ENCODE peak calls at places on chromosome 7, in nine cellular contexts. E, Q, D, F, S, C, J, Z and O are unnamed samples.

GRCh38 chr7:114158275-114158674 is 239.5 kb upstream of the PPP1R3A start:
- DNase-seq in E (no peak), Q (no peak), D (no peak), F (no peak), S (no peak), C (no peak), J (no peak), Z (no peak), O (no peak)

GRCh38 chr7:17560516-17560915 is 262.1 kb downstream of the AHR start:
- DNase-seq in E (no peak), Q (no peak), D (no peak), F (no peak), S (no peak), C (no peak), J (no peak), Z (no peak), O (no peak)

GRCh38 chr7:924541-925231 is 29.8 kb downstream of the ADAP1 start:
- DNase-seq in E (no peak), Q (peak; percentile 81), D (peak; percentile 78), F (peak; percentile 43), S (peak; percentile 81), C (peak; percentile 58), J (no peak), Z (peak; percentile 63), O (peak; percentile 79)

GRCh38 chr7:107201795-107202450 is 33.1 kb downstream of the HBP1 start:
- DNase-seq in E (peak; percentile 36), Q (no peak), D (peak; percentile 41), F (peak; percentile 37), S (peak; percentile 39), C (peak; percentile 39), J (no peak), Z (no peak), O (peak; percentile 32)

GRCh38 chr7:66961096-66961495 is 34.3 kb downstream of the SBDS start:
- DNase-seq in E (no peak), Q (peak; percentile 43), D (no peak), F (no peak), S (no peak), C (no peak), J (no peak), Z (no peak), O (no peak)

GRCh38 chr7:155618708-155619633 is 25.5 kb upstream of the RBM33 start:
- DNase-seq in E (no peak), Q (peak; percentile 43), D (peak; percentile 90), F (peak; percentile 20), S (no peak), C (no peak), J (no peak), Z (no peak), O (no peak)

GRCh38 chr7:29285451-29285807 is 90.9 kb downstream of the CHN2 start:
- DNase-seq in E (peak; percentile 89), Q (no peak), D (peak; percentile 74), F (peak; percentile 96), S (peak; percentile 24), C (peak; percentile 34), J (peak; percentile 62), Z (no peak), O (no peak)

GRCh38 chr7:85160223-85160622 is 26.6 kb downstream of the SEMA3D start:
- DNase-seq in E (no peak), Q (no peak), D (no peak), F (peak; percentile 15), S (no peak), C (no peak), J (peak; percentile 49), Z (no peak), O (peak; percentile 5)

GRCh38 chr7:2017914-2018785 is 214.6 kb downstream of the MAD1L1 start:
- DNase-seq in E (no peak), Q (peak; percentile 71), D (no peak), F (no peak), S (no peak), C (no peak), J (no peak), Z (peak; percentile 55), O (no peak)

GRCh38 chr7:27686315-27686714 is 23.6 kb upstream of the HIBADH start:
- DNase-seq in E (peak; percentile 74), Q (no peak), D (no peak), F (peak; percentile 38), S (no peak), C (no peak), J (peak; percentile 31), Z (no peak), O (no peak)

GRCh38 chr7:115676080-115676479 is 354.5 kb downstream of the TFEC start:
- DNase-seq in E (peak; percentile 69), Q (no peak), D (peak; percentile 21), F (peak; percentile 56), S (no peak), C (no peak), J (no peak), Z (no peak), O (no peak)

GRCh38 chr7:141071855-141072547 is 1.9 kb upstream of the TMEM178B start:
- DNase-seq in E (no peak), Q (no peak), D (no peak), F (no peak), S (peak; percentile 12), C (no peak), J (no peak), Z (no peak), O (no peak)

GRCh38 chr7:33932221-33932620 is 26.9 kb downstream of the BMPER start:
- DNase-seq in E (no peak), Q (no peak), D (no peak), F (no peak), S (no peak), C (no peak), J (no peak), Z (no peak), O (no peak)

GRCh38 chr7:159098424-159098786 is 46.3 kb downstream of the VIPR2 start:
- DNase-seq in E (no peak), Q (peak; percentile 54), D (no peak), F (no peak), S (no peak), C (no peak), J (no peak), Z (peak; percentile 58), O (no peak)

GRCh38 chr7:158751743-158752142 is 47.1 kb upstream of the NCAPG2 start:
- DNase-seq in E (no peak), Q (no peak), D (no peak), F (no peak), S (no peak), C (no peak), J (no peak), Z (no peak), O (no peak)

GRCh38 chr7:2116086-2116810 is 116.5 kb downstream of the MAD1L1 start:
- DNase-seq in E (peak; percentile 50), Q (no peak), D (no peak), F (peak; percentile 37), S (no peak), C (no peak), J (no peak), Z (no peak), O (no peak)

GRCh38 chr7:16695621-16696237 is 49.7 kb downstream of the BZW2 start:
- DNase-seq in E (peak; percentile 89), Q (no peak), D (peak; percentile 71), F (peak; percentile 76), S (no peak), C (no peak), J (no peak), Z (no peak), O (peak; percentile 11)

GRCh38 chr7:76069238-76069638 is 21.3 kb downstream of the MDH2 start:
- DNase-seq in E (peak; percentile 93), Q (no peak), D (peak; percentile 47), F (peak; percentile 73), S (peak; percentile 15), C (no peak), J (peak; percentile 87), Z (no peak), O (peak; percentile 21)

GRCh38 chr7:68074242-68074641 is 1077.6 kb downstream of the TYW1 start:
- DNase-seq in E (no peak), Q (no peak), D (no peak), F (no peak), S (no peak), C (no peak), J (no peak), Z (no peak), O (no peak)

GRCh38 chr7:109259151-109259550 is 689.5 kb downstream of the DNAJB9 start:
- DNase-seq in E (no peak), Q (no peak), D (no peak), F (no peak), S (no peak), C (no peak), J (no peak), Z (no peak), O (no peak)
- TF ChIP-seq CTCF in E (no peak), Q (no peak), D (no peak), F (no peak), S (no peak), C (no peak), J (no peak), Z (no peak), O (no peak)

GRCh38 chr7:108686494-108686893 is 116.8 kb downstream of the DNAJB9 start:
- DNase-seq in E (no peak), Q (no peak), D (no peak), F (no peak), S (no peak), C (no peak), J (no peak), Z (no peak), O (no peak)

DNA sequence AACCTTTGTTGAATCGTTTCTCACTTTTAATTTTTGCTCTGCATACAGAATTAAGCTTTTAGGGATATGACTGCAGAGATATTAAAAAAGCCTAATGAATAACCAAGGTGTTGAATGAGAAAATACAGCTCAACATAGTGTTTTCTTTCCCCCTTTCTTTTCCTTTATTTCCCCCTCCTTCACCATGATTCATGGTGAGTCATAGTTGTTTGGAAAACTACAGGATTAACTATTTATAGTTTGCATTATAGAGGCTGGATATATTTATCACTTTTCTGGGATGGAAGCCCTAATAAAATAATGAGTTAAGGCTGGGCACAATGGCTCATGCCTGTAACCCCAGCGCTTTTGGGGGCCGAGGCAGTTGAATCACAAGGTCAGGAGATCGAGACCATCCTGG is 115.0 kb downstream of the DNAJB9 start:
- DNase-seq in E (peak; percentile 3), Q (no peak), D (no peak), F (no peak), S (no peak), C (no peak), J (no peak), Z (no peak), O (no peak)
- TF ChIP-seq CTCF in E (no peak), Q (no peak), D (no peak), F (no peak), S (no peak), C (no peak), J (no peak), Z (no peak), O (no peak)

GRCh38 chr7:151175793-151176311 is 8.4 kb upstream of the GBX1 start:
- DNase-seq in E (no peak), Q (no peak), D (no peak), F (no peak), S (no peak), C (no peak), J (no peak), Z (no peak), O (no peak)
- TF ChIP-seq CTCF in E (no peak), Q (no peak), D (no peak), F (no peak), S (no peak), C (no peak), J (no peak), Z (no peak), O (no peak)

DNA sequence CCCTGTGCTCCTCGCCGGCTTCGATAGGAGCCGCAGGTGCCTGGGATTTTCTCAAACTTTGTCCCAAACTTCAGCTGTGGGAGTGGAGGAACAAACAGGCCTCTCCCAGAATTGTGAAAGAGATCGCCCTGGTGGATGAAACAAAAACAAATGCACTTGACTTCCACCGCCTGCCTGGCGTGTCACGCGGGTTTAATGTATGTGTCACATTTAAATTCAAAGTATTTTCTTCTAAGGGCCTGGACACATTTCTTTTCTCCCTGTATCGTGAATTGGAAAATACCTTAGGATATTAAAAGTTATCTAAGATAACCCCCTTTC is 694 bp upstream of the WASL start:
- DNase-seq in E (peak; percentile 78), Q (no peak), D (no peak), F (peak; percentile 62), S (peak; percentile 45), C (peak; percentile 37), J (no peak), Z (peak; percentile 70), O (no peak)
- TF ChIP-seq CTCF in E (peak; percentile 9), Q (no peak), D (no peak), F (peak; percentile 36), S (no peak), C (no peak), J (no peak), Z (no peak), O (no peak)